ENCODE peak calls at places on chromosome 10, in seven cellular contexts. T, W, H, U, R, P and K are unnamed samples.

GRCh38 chr10:87531908-87532622 is 27.4 kb downstream of the MINPP1 start:
- DNase-seq in T (no peak), W (no peak), H (no peak), U (no peak), R (no peak), P (no peak), K (peak; percentile 40)

GRCh38 chr10:48536916-48537890 is 67.7 kb downstream of the ARHGAP22 start:
- DNase-seq in T (no peak), W (no peak), H (no peak), U (no peak), R (no peak), P (no peak), K (peak; percentile 2)

GRCh38 chr10:119644215-119644826 is 6.9 kb upstream of the BAG3 start:
- DNase-seq in T (no peak), W (no peak), H (peak; percentile 55), U (no peak), R (no peak), P (no peak), K (no peak)

GRCh38 chr10:63520463-63521388 is 475 bp upstream of the REEP3 start:
- DNase-seq in T (peak; percentile 54), W (no peak), H (peak; percentile 89), U (peak; percentile 74), R (peak; percentile 57), P (peak; percentile 83), K (peak; percentile 51)

GRCh38 chr10:60314306-60314940 is 75.3 kb downstream of the ANK3 start:
- DNase-seq in T (no peak), W (no peak), H (no peak), U (no peak), R (no peak), P (peak; percentile 58), K (no peak)

GRCh38 chr10:94358480-94358879 is 4.3 kb downstream of the NOC3L start:
- DNase-seq in T (no peak), W (no peak), H (no peak), U (no peak), R (no peak), P (peak; percentile 74), K (no peak)

GRCh38 chr10:84264611-84265141 is 19.8 kb downstream of the RGR start:
- DNase-seq in T (peak; percentile 57), W (peak; percentile 75), H (peak; percentile 77), U (peak; percentile 70), R (peak; percentile 64), P (peak; percentile 29), K (peak; percentile 85)

GRCh38 chr10:95280637-95281036 is 10.2 kb downstream of the PDLIM1 start:
- DNase-seq in T (no peak), W (no peak), H (no peak), U (no peak), R (no peak), P (no peak), K (no peak)

GRCh38 chr10:13939391-13939790 is 352.6 kb downstream of the PRPF18 start:
- DNase-seq in T (no peak), W (no peak), H (no peak), U (no peak), R (no peak), P (no peak), K (no peak)

GRCh38 chr10:102633848-102634247 is 10.4 kb upstream of the TRIM8 start:
- DNase-seq in T (no peak), W (no peak), H (no peak), U (no peak), R (no peak), P (no peak), K (no peak)

GRCh38 chr10:79627075-79627474 is 16.3 kb downstream of the SFTPA1 start:
- DNase-seq in T (no peak), W (no peak), H (no peak), U (no peak), R (no peak), P (no peak), K (no peak)

GRCh38 chr10:15725603-15726002 is 5.9 kb upstream of the ITGA8 start:
- DNase-seq in T (no peak), W (peak; percentile 74), H (peak; percentile 24), U (peak; percentile 12), R (peak; percentile 29), P (peak; percentile 22), K (peak; percentile 29)

GRCh38 chr10:99695761-99696160 is 36.2 kb downstream of the COX15 start:
- DNase-seq in T (no peak), W (no peak), H (no peak), U (no peak), R (no peak), P (no peak), K (no peak)

GRCh38 chr10:93815304-93816091 is 57.8 kb downstream of the LGI1 start:
- DNase-seq in T (no peak), W (peak; percentile 53), H (no peak), U (no peak), R (no peak), P (no peak), K (peak; percentile 23)

GRCh38 chr10:61721431-61721830 is 58.7 kb downstream of the CABCOCO1 start:
- DNase-seq in T (no peak), W (no peak), H (no peak), U (no peak), R (no peak), P (no peak), K (no peak)

DNA sequence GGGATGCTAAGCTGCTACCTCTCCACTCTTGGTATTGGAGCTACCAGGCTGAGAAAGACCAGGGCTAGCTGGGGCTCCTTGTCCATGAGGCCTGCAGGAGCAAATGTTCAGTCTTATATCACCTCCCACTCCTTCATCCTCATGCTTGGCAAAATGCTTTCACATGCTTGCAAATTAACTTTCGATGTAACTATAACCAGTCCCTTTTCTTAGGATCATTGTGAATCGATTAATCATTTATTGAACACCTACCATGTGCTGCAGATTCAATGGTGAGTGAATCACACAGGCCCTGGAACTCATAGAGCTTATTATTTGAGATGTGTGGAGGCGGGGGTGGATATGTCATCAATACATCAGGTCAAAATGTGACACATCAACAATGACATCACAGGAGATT is 138.6 kb downstream of the EMX2 start:
- DNase-seq in T (no peak), W (no peak), H (no peak), U (no peak), R (no peak), P (no peak), K (no peak)
- H3K27me3 ChIP-seq in T (no peaks in the 10 kb centered on the region), W (peaks cover 65% of the 10 kb centered on the region), H (no peaks in the 10 kb centered on the region), U (peaks cover 3% of the 10 kb centered on the region), R (peaks cover 6% of the 10 kb centered on the region), P (peaks cover 21% of the 10 kb centered on the region), K (no peaks in the 10 kb centered on the region)

DNA sequence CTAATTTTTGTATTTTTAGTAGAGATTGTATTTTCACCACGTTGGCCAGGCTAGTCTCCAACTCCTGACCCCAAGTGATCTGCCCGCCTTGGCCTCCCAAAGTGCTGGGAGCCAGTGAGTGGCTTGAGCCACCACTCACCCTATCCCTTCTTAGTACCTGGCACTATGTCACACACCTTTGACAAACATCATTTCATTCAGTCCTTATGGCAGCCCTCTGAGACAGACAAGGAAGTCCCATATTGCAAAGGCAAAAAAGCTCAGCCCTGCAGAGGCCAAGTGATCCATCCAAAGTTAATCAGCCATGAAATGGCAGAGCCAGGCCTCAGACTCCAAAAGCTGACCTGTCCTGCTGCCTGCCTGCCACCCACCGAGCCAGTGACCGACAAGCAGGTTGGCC is 39.9 kb upstream of the ECHDC3 start:
- DNase-seq in T (no peak), W (no peak), H (no peak), U (no peak), R (no peak), P (no peak), K (no peak)
- H3K27me3 ChIP-seq in T (no peaks in the 10 kb centered on the region), W (no peaks in the 10 kb centered on the region), H (no peaks in the 10 kb centered on the region), U (no peaks in the 10 kb centered on the region), R (no peaks in the 10 kb centered on the region), P (no peaks in the 10 kb centered on the region), K (no peaks in the 10 kb centered on the region)

GRCh38 chr10:100714566-100714950 is 30.8 kb upstream of the PAX2 start:
- DNase-seq in T (no peak), W (no peak), H (no peak), U (no peak), R (no peak), P (no peak), K (no peak)

GRCh38 chr10:100715101-100715444 is 30.3 kb upstream of the PAX2 start:
- DNase-seq in T (no peak), W (no peak), H (no peak), U (no peak), R (no peak), P (no peak), K (no peak)

GRCh38 chr10:100715445-100716385 is 29.7 kb upstream of the PAX2 start:
- DNase-seq in T (no peak), W (no peak), H (peak; percentile 91), U (no peak), R (no peak), P (no peak), K (peak; percentile 58)

GRCh38 chr10:100718197-100718742 is 27.1 kb upstream of the PAX2 start:
- DNase-seq in T (no peak), W (no peak), H (no peak), U (no peak), R (no peak), P (no peak), K (no peak)

DNA sequence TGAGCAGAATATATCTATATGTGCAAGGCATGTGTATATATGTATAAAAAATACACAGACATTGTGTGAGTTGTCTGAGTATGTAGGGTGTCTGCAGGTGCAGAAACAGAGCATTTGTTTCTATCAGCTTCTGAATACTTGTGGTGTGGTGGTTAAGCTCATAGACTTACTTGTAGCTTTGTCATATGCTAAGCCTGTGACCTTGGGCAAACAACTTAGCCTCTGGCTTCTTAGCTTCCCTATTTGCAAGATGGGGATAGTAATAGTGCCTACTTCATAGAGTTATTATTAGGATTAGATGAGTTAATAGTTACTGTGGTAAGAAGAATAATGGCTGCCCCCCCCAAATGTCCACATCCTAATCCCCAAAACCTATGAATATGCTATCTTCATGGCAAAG is 28.2 kb upstream of the PAX2 start:
- DNase-seq in T (no peak), W (no peak), H (no peak), U (no peak), R (no peak), P (no peak), K (no peak)
- H3K27me3 ChIP-seq in T (peaks cover 44% of the 10 kb centered on the region), W (peaks cover 99% of the 10 kb centered on the region), H (peaks cover 77% of the 10 kb centered on the region), U (peaks cover 99% of the 10 kb centered on the region), R (peaks cover 22% of the 10 kb centered on the region), P (peaks cover 99% of the 10 kb centered on the region), K (no peaks in the 10 kb centered on the region)

GRCh38 chr10:11012476-11012875 is 5.2 kb upstream of the CELF2 start:
- DNase-seq in T (no peak), W (peak; percentile 31), H (no peak), U (no peak), R (no peak), P (no peak), K (no peak)

GRCh38 chr10:11010582-11010981 is 7.1 kb upstream of the CELF2 start:
- DNase-seq in T (no peak), W (no peak), H (no peak), U (no peak), R (no peak), P (no peak), K (no peak)

GRCh38 chr10:11011436-11011835 is 6.2 kb upstream of the CELF2 start:
- DNase-seq in T (no peak), W (no peak), H (no peak), U (no peak), R (no peak), P (no peak), K (no peak)

GRCh38 chr10:11012880-11013279 is 4.8 kb upstream of the CELF2 start:
- DNase-seq in T (no peak), W (no peak), H (no peak), U (no peak), R (no peak), P (no peak), K (no peak)

DNA sequence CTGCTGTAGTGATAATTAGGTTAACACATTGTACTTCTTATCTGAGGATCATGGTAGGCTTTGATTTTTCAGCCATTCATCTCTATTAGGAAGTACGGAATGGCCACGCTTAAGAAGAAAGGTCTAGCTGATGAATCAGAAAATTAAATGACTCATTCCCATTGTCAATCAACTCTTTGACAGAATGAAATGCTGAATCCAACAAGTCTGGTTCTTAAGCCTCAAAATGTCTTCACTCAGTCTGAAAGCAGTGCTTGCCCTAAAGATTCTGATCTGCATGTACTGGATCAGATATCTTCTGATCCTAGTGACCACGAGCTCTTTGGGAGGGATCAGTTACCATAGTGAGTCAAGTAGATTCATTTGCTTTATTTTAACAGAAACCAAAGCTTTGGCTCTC is 5.7 kb upstream of the CELF2 start:
- DNase-seq in T (no peak), W (no peak), H (no peak), U (no peak), R (no peak), P (peak; percentile 66), K (no peak)
- H3K27me3 ChIP-seq in T (peaks cover 46% of the 10 kb centered on the region), W (no peaks in the 10 kb centered on the region), H (peaks cover 4% of the 10 kb centered on the region), U (no peaks in the 10 kb centered on the region), R (no peaks in the 10 kb centered on the region), P (no peaks in the 10 kb centered on the region), K (no peaks in the 10 kb centered on the region)